ENCODE peak calls at places on chromosomes 16 and 17, in ten cellular contexts. F is neural crest cell, Y is GM10248, X is astrocyte of the spinal cord, S is HFF-Myc, T is fibroblast of lung, B is brain microvascular endothelial cell, U is nephron progenitor cell, P is cardiac fibroblast, H is upper lobe of right lung. J is an unnamed sample.

GRCh38 chr17:33756021-33756420 is 462.9 kb upstream of the ASIC2 start:
- DNase-seq in F (no peak), Y (no peak), X (no peak), S (no peak), T (no peak), B (no peak), U (no peak), P (no peak), H (no peak), J (no peak)

GRCh38 chr17:49393491-49394255 is 21.0 kb downstream of the PHB1 start:
- DNase-seq in F (no peak), Y (no peak), X (no peak), S (no peak), T (no peak), B (no peak), U (no peak), P (no peak), H (no peak), J (no peak)

GRCh38 chr17:17561408-17562144 is 29.9 kb downstream of the PEMT start:
- DNase-seq in F (no peak), Y (no peak), X (no peak), S (no peak), T (no peak), B (no peak), U (no peak), P (no peak), H (peak; percentile 94), J (no peak)

GRCh38 chr17:41647940-41648410 is 23.6 kb upstream of the KRT17 start:
- DNase-seq in F (peak; percentile 99), Y (peak; percentile 91), X (peak; percentile 62), S (no peak), T (peak; percentile 44), B (peak; percentile 66), U (peak; percentile 98), P (peak; percentile 65), H (peak; percentile 94), J (peak; percentile 67)

GRCh38 chr17:35449371-35449931 is 885 bp upstream of the SLFN13 start:
- DNase-seq in F (no peak), Y (peak; percentile 58), X (peak; percentile 21), S (no peak), T (peak; percentile 38), B (no peak), U (peak; percentile 40), P (peak; percentile 8), H (peak; percentile 65), J (peak; percentile 23)

GRCh38 chr16:28984619-28985135 is at the start of gene LAT:
- DNase-seq in F (no peak), Y (peak; percentile 48), X (no peak), S (no peak), T (no peak), B (no peak), U (no peak), P (no peak), H (peak; percentile 71), J (no peak)

GRCh38 chr17:55731586-55732250 is 9.1 kb upstream of the TMEM100 start:
- DNase-seq in F (no peak), Y (no peak), X (peak; percentile 78), S (no peak), T (no peak), B (no peak), U (no peak), P (peak; percentile 62), H (no peak), J (peak; percentile 85)

GRCh38 chr17:43341705-43342600 is 56.8 kb upstream of the ARL4D start:
- DNase-seq in F (no peak), Y (no peak), X (peak; percentile 78), S (no peak), T (peak; percentile 77), B (peak; percentile 20), U (no peak), P (peak; percentile 59), H (no peak), J (peak; percentile 56)

GRCh38 chr16:65510850-65511249 is 389.0 kb upstream of the CDH11 start:
- DNase-seq in F (no peak), Y (no peak), X (peak; percentile 82), S (no peak), T (peak; percentile 94), B (peak; percentile 95), U (no peak), P (peak; percentile 11), H (no peak), J (peak; percentile 95)

GRCh38 chr16:53620476-53620875 is 83.2 kb downstream of the RPGRIP1L start:
- DNase-seq in F (no peak), Y (no peak), X (no peak), S (no peak), T (no peak), B (no peak), U (no peak), P (no peak), H (no peak), J (no peak)

GRCh38 chr17:59372138-59372751 is 40.8 kb downstream of the YPEL2 start:
- DNase-seq in F (no peak), Y (peak; percentile 50), X (peak; percentile 60), S (peak; percentile 36), T (peak; percentile 84), B (peak; percentile 57), U (no peak), P (peak; percentile 77), H (no peak), J (peak; percentile 93)

GRCh38 chr16:87108941-87109340 is 208.3 kb downstream of the C16orf95 start:
- DNase-seq in F (no peak), Y (no peak), X (no peak), S (no peak), T (peak; percentile 70), B (peak; percentile 32), U (no peak), P (peak; percentile 31), H (no peak), J (peak; percentile 43)

GRCh38 chr17:82105882-82106696 is 8.1 kb upstream of the FASN start:
- DNase-seq in F (peak; percentile 51), Y (peak; percentile 92), X (peak; percentile 18), S (no peak), T (peak; percentile 35), B (peak; percentile 25), U (peak; percentile 53), P (peak; percentile 50), H (peak; percentile 91), J (peak; percentile 53)
- TF ChIP-seq CTCF in F (peak; percentile 56), Y (peak; percentile 49), X (peak; percentile 38), S (peak; percentile 37), T (peak; percentile 7), B (peak; percentile 69), U (peak; percentile 22), P (peak; percentile 53), H (peak; percentile 49), J (peak; percentile 52)

GRCh38 chr16:3461120-3461519 is 17.6 kb downstream of the NAA60 start:
- DNase-seq in F (no peak), Y (no peak), X (no peak), S (no peak), T (no peak), B (no peak), U (no peak), P (no peak), H (no peak), J (no peak)
- TF ChIP-seq CTCF in F (no peak), Y (peak; percentile 30), X (no peak), S (no peak), T (no peak), B (no peak), U (no peak), P (no peak), H (no peak), J (no peak)

GRCh38 chr16:8853150-8853549 is 15.7 kb downstream of the CARHSP1 start:
- DNase-seq in F (no peak), Y (no peak), X (no peak), S (no peak), T (no peak), B (no peak), U (no peak), P (no peak), H (no peak), J (no peak)

GRCh38 chr16:8853611-8854010 is 15.2 kb downstream of the CARHSP1 start:
- DNase-seq in F (no peak), Y (no peak), X (no peak), S (no peak), T (no peak), B (no peak), U (no peak), P (no peak), H (peak; percentile 23), J (peak; percentile 54)

GRCh38 chr16:8855972-8856371 is 12.8 kb downstream of the CARHSP1 start:
- DNase-seq in F (no peak), Y (no peak), X (no peak), S (no peak), T (no peak), B (no peak), U (no peak), P (no peak), H (peak; percentile 48), J (no peak)

GRCh38 chr16:8854298-8854948 is 14.4 kb downstream of the CARHSP1 start:
- DNase-seq in F (no peak), Y (no peak), X (no peak), S (no peak), T (no peak), B (no peak), U (no peak), P (no peak), H (peak; percentile 31), J (no peak)

GRCh38 chr16:8855051-8855786 is 13.6 kb downstream of the CARHSP1 start:
- DNase-seq in F (no peak), Y (no peak), X (no peak), S (no peak), T (no peak), B (no peak), U (no peak), P (no peak), H (peak; percentile 35), J (no peak)
- TF ChIP-seq CTCF in F (peak; percentile 34), Y (no peak), X (peak; percentile 5), S (peak; percentile 32), T (no peak), B (peak; percentile 33), U (no peak), P (peak; percentile 32), H (peak; percentile 10), J (peak; percentile 36)

GRCh38 chr17:28365487-28365886 is 488 bp upstream of the SEBOX start:
- DNase-seq in F (no peak), Y (no peak), X (no peak), S (no peak), T (no peak), B (no peak), U (no peak), P (no peak), H (peak; percentile 41), J (no peak)

GRCh38 chr17:28368306-28368831 is 1.7 kb downstream of the VTN start:
- DNase-seq in F (no peak), Y (no peak), X (no peak), S (no peak), T (no peak), B (no peak), U (no peak), P (no peak), H (peak; percentile 55), J (no peak)

GRCh38 chr17:28367641-28368305 is 2.3 kb downstream of the VTN start:
- DNase-seq in F (no peak), Y (no peak), X (no peak), S (no peak), T (no peak), B (no peak), U (no peak), P (no peak), H (peak; percentile 57), J (no peak)

GRCh38 chr17:28364665-28365363 is at the start of gene SEBOX:
- DNase-seq in F (no peak), Y (no peak), X (no peak), S (no peak), T (no peak), B (no peak), U (no peak), P (no peak), H (peak; percentile 54), J (no peak)

GRCh38 chr17:28366605-28367004 is 1.6 kb upstream of the SEBOX start:
- DNase-seq in F (no peak), Y (no peak), X (no peak), S (no peak), T (no peak), B (no peak), U (no peak), P (no peak), H (no peak), J (no peak)
- TF ChIP-seq CTCF in F (no peak), Y (no peak), X (no peak), S (no peak), T (no peak), B (peak; percentile 39), U (no peak), P (no peak), H (peak; percentile 4), J (peak; percentile 32)

J was measured in choroid plexus epithelial cell.